ENCODE peak calls at places on chromosomes 5 and 9, in nine cellular contexts. One of them, this sample, is unnamed.

GRCh38 chr5:158380661-158381060 is 521.7 kb upstream of the CLINT1 start:
- DNase-seq in mammary epithelial cell: peak; percentile 63
- DNase-seq in coronary artery: no peak
- DNase-seq in bronchial epithelial cell: peak; percentile 86
- DNase-seq in OCI-LY7: no peak
- DNase-seq in body of pancreas: no peak
- DNase-seq in DND-41: no peak
- DNase-seq in cardiac muscle cell: no peak
- DNase-seq in heart left ventricle: no peak
- DNase-seq in this sample: no peak

GRCh38 chr5:6734243-6734695 is 21.0 kb downstream of the TENT4A start:
- DNase-seq in bronchial epithelial cell: no peak
- DNase-seq in coronary artery: peak; percentile 62
- DNase-seq in cardiac muscle cell: peak; percentile 18
- DNase-seq in mammary epithelial cell: no peak
- DNase-seq in OCI-LY7: no peak
- DNase-seq in body of pancreas: no peak
- DNase-seq in DND-41: no peak
- DNase-seq in heart left ventricle: peak; percentile 78
- DNase-seq in this sample: no peak

GRCh38 chr5:168714046-168714445 is 134.9 kb upstream of the PANK3 start:
- DNase-seq in mammary epithelial cell: peak; percentile 8
- DNase-seq in coronary artery: peak; percentile 21
- DNase-seq in heart left ventricle: no peak
- DNase-seq in OCI-LY7: no peak
- DNase-seq in DND-41: no peak
- DNase-seq in cardiac muscle cell: peak; percentile 25
- DNase-seq in body of pancreas: no peak
- DNase-seq in bronchial epithelial cell: peak; percentile 69
- DNase-seq in this sample: no peak

GRCh38 chr9:37350486-37351190 is 71.9 kb upstream of the GRHPR start:
- DNase-seq in body of pancreas: no peak
- DNase-seq in heart left ventricle: no peak
- DNase-seq in bronchial epithelial cell: peak; percentile 98
- DNase-seq in cardiac muscle cell: peak; percentile 23
- DNase-seq in mammary epithelial cell: peak; percentile 94
- DNase-seq in OCI-LY7: no peak
- DNase-seq in DND-41: no peak
- DNase-seq in coronary artery: no peak
- DNase-seq in this sample: no peak

GRCh38 chr9:14782652-14783051 is 60.1 kb upstream of the CER1 start:
- DNase-seq in bronchial epithelial cell: peak; percentile 54
- DNase-seq in heart left ventricle: no peak
- DNase-seq in cardiac muscle cell: no peak
- DNase-seq in DND-41: no peak
- DNase-seq in mammary epithelial cell: no peak
- DNase-seq in body of pancreas: no peak
- DNase-seq in OCI-LY7: no peak
- DNase-seq in coronary artery: no peak
- DNase-seq in this sample: no peak

GRCh38 chr5:43309122-43309521 is 4.1 kb downstream of the HMGCS1 start:
- DNase-seq in mammary epithelial cell: no peak
- DNase-seq in heart left ventricle: no peak
- DNase-seq in bronchial epithelial cell: no peak
- DNase-seq in DND-41: no peak
- DNase-seq in OCI-LY7: no peak
- DNase-seq in body of pancreas: no peak
- DNase-seq in coronary artery: no peak
- DNase-seq in cardiac muscle cell: no peak
- DNase-seq in this sample: no peak

GRCh38 chr9:86043999-86044398 is 55.4 kb downstream of the GOLM1 start:
- DNase-seq in mammary epithelial cell: no peak
- DNase-seq in DND-41: no peak
- DNase-seq in heart left ventricle: no peak
- DNase-seq in bronchial epithelial cell: no peak
- DNase-seq in body of pancreas: no peak
- DNase-seq in OCI-LY7: no peak
- DNase-seq in cardiac muscle cell: no peak
- DNase-seq in coronary artery: peak; percentile 14
- DNase-seq in this sample: no peak

GRCh38 chr5:177611446-177612214 is 11.7 kb downstream of the B4GALT7 start:
- DNase-seq in body of pancreas: no peak
- DNase-seq in heart left ventricle: no peak
- DNase-seq in DND-41: no peak
- DNase-seq in mammary epithelial cell: no peak
- DNase-seq in bronchial epithelial cell: no peak
- DNase-seq in cardiac muscle cell: no peak
- DNase-seq in OCI-LY7: no peak
- DNase-seq in coronary artery: no peak
- DNase-seq in this sample: no peak

GRCh38 chr9:132908635-132909034 is 29.9 kb downstream of the SPACA9 start:
- DNase-seq in heart left ventricle: no peak
- DNase-seq in body of pancreas: no peak
- DNase-seq in mammary epithelial cell: no peak
- DNase-seq in coronary artery: no peak
- DNase-seq in DND-41: no peak
- DNase-seq in bronchial epithelial cell: no peak
- DNase-seq in OCI-LY7: no peak
- DNase-seq in cardiac muscle cell: no peak
- DNase-seq in this sample: peak; percentile 69

GRCh38 chr9:107439991-107440456 is 49.5 kb downstream of the KLF4 start:
- DNase-seq in mammary epithelial cell: no peak
- DNase-seq in OCI-LY7: no peak
- DNase-seq in cardiac muscle cell: no peak
- DNase-seq in bronchial epithelial cell: no peak
- DNase-seq in heart left ventricle: no peak
- DNase-seq in body of pancreas: no peak
- DNase-seq in coronary artery: no peak
- DNase-seq in DND-41: no peak
- DNase-seq in this sample: no peak

DNA sequence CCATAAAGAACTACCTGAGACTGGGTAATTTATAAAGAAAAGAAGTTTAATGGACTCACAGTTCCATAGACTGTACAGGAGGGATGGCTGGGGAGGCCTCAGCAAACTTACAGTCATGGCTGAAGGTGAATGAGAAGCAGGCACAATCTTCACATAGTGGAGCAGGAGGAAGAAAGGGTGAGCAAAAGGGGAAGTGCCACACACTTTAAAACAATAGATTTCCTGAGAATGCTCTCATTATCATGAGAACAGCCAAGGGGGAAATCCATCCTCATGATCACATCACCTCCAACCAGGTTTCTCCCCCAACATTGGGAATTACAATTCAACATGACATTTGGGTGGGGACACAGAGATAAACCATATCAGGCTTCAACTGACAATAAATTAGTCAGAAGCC is 664.9 kb downstream of the TAF11L14 start:
- DNase-seq in DND-41: no peak
- DNase-seq in body of pancreas: no peak
- DNase-seq in heart left ventricle: no peak
- DNase-seq in OCI-LY7: no peak
- DNase-seq in cardiac muscle cell: no peak
- DNase-seq in bronchial epithelial cell: no peak
- DNase-seq in coronary artery: no peak
- DNase-seq in mammary epithelial cell: no peak
- DNase-seq in this sample: no peak
- H3K4me3 ChIP-seq in DND-41: no peak overlapping the region
- H3K4me3 ChIP-seq in body of pancreas: no peak overlapping the region
- H3K4me3 ChIP-seq in heart left ventricle: no peak overlapping the region
- H3K4me3 ChIP-seq in OCI-LY7: no peak overlapping the region
- H3K4me3 ChIP-seq in cardiac muscle cell: no peak overlapping the region
- H3K4me3 ChIP-seq in bronchial epithelial cell: no peak overlapping the region
- H3K4me3 ChIP-seq in coronary artery: no peak overlapping the region
- H3K4me3 ChIP-seq in mammary epithelial cell: no peak overlapping the region
- H3K4me3 ChIP-seq in this sample: no peak overlapping the region

DNA sequence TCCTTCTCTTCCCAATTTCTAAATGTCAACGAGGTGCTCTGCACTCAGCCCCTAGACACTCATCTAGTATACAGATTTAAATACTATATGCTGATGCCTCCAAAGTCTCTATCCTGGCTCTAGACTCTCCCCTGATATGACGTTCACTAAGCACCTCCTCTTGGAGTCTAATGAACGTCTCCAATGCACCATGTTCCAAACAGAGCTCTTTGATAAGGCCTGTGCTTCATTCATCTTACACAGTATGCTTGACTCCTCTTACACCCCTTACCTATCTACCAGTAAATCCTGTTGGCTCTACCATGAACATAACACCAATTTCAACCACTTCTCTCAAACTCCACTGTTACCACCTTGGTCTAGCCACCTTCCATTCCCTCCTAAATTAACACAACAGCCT is 25.7 kb downstream of the OXCT1 start:
- DNase-seq in heart left ventricle: no peak
- DNase-seq in cardiac muscle cell: no peak
- DNase-seq in bronchial epithelial cell: no peak
- DNase-seq in coronary artery: no peak
- DNase-seq in OCI-LY7: no peak
- DNase-seq in mammary epithelial cell: no peak
- DNase-seq in DND-41: no peak
- DNase-seq in body of pancreas: no peak
- DNase-seq in this sample: no peak
- H3K4me3 ChIP-seq in heart left ventricle: no peak overlapping the region
- H3K4me3 ChIP-seq in cardiac muscle cell: no peak overlapping the region
- H3K4me3 ChIP-seq in bronchial epithelial cell: no peak overlapping the region
- H3K4me3 ChIP-seq in coronary artery: no peak overlapping the region
- H3K4me3 ChIP-seq in OCI-LY7: no peak overlapping the region
- H3K4me3 ChIP-seq in mammary epithelial cell: no peak overlapping the region
- H3K4me3 ChIP-seq in DND-41: no peak overlapping the region
- H3K4me3 ChIP-seq in body of pancreas: no peak overlapping the region
- H3K4me3 ChIP-seq in this sample: no peak overlapping the region

DNA sequence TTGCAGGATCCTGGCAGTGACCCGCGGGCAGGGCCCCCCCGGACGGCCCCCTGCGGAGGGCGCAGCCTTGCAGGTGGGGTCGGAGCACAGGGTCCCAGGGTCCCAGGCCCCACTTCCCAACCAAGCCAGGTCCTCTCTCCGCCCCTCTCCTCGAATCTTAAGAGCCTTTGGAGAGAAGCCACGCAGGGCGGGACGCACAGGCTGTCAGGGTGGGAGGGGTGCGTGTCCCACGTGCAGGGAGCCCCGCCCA is 18.4 kb upstream of the EGFL7 start:
- DNase-seq in heart left ventricle: no peak
- DNase-seq in body of pancreas: peak; percentile 92
- DNase-seq in mammary epithelial cell: peak; percentile 39
- DNase-seq in DND-41: no peak
- DNase-seq in cardiac muscle cell: peak; percentile 80
- DNase-seq in OCI-LY7: no peak
- DNase-seq in bronchial epithelial cell: no peak
- DNase-seq in coronary artery: peak; percentile 88
- DNase-seq in this sample: no peak
- H3K4me3 ChIP-seq in heart left ventricle: peak overlapping the region; percentile 21
- H3K4me3 ChIP-seq in body of pancreas: no peak overlapping the region
- H3K4me3 ChIP-seq in mammary epithelial cell: no peak overlapping the region
- H3K4me3 ChIP-seq in DND-41: no peak overlapping the region
- H3K4me3 ChIP-seq in cardiac muscle cell: no peak overlapping the region
- H3K4me3 ChIP-seq in OCI-LY7: no peak overlapping the region
- H3K4me3 ChIP-seq in bronchial epithelial cell: no peak overlapping the region
- H3K4me3 ChIP-seq in coronary artery: peak overlapping the region; percentile 64
- H3K4me3 ChIP-seq in this sample: no peak overlapping the region

DNA sequence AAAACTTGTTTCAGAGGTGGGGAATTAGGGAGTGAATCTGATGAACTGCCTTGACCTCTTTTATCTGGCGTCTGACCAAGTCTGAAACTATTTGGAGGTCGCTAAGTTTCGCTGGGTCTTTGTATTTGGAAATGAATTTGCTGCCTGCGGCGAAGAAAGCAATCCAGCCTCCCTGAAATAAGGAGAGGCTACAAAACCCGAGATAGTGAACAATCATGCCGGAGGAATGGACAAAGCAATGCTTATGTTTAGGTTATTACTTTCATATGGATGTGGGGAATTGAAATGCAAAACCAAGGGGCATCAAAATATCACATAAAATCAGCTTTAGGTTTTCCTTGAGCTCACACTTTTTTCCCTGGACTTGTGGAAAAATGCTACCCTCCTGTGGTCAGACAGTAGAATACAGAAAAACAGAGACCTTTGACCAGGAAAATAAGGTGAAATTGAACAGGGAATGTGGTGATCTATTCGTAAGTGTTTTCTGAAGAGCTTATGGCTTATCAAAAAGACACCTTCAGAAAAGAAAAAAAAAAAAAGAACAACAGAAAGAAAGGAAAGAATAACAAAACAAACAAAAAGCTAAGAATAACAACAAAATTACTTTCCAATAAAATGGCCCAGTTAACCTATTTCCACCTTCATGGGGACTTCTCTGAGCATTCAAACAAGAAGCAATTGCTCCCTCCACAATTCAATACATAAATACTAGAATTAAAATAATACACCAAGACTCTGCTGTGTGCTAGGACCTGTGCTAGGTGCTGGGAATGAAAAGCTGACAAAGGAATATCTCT is 68.6 kb upstream of the DPYSL3 start:
- DNase-seq in body of pancreas: peak; percentile 11
- DNase-seq in bronchial epithelial cell: peak; percentile 59
- DNase-seq in OCI-LY7: peak; percentile 19
- DNase-seq in cardiac muscle cell: peak; percentile 82
- DNase-seq in heart left ventricle: no peak
- DNase-seq in coronary artery: no peak
- DNase-seq in mammary epithelial cell: peak; percentile 40
- DNase-seq in DND-41: no peak
- DNase-seq in this sample: no peak
- H3K4me3 ChIP-seq in body of pancreas: no peak overlapping the region
- H3K4me3 ChIP-seq in bronchial epithelial cell: no peak overlapping the region
- H3K4me3 ChIP-seq in OCI-LY7: no peak overlapping the region
- H3K4me3 ChIP-seq in cardiac muscle cell: no peak overlapping the region
- H3K4me3 ChIP-seq in heart left ventricle: no peak overlapping the region
- H3K4me3 ChIP-seq in coronary artery: no peak overlapping the region
- H3K4me3 ChIP-seq in mammary epithelial cell: no peak overlapping the region
- H3K4me3 ChIP-seq in DND-41: no peak overlapping the region
- H3K4me3 ChIP-seq in this sample: no peak overlapping the region